ENCODE peak calls at places on chromosome 22, in nine cellular contexts. L is WERI-Rb-1; X is stimulated activated naive CD8-positive, alpha-beta T cell treated with anti-CD3 and anti-CD28 coated beads, Interleukin-15, amount 100 ng/mL, for 72 hours; Q is HS-5; A is stimulated activated CD8-positive, alpha-beta memory T cell treated with anti-CD3 and anti-CD28 coated beads, Interleukin-15, amount 100 ng/mL, for 1 hour; P is HFFc6; K is MV-4-11; B is neural crest cell; J is fibroblast of lung. Y is an unnamed sample.

GRCh38 chr22:25050566-25050965 is 98.0 kb downstream of the KIAA1671 start:
- DNase-seq in L (no peak), X (no peak), Q (no peak), A (no peak), P (no peak), K (no peak), B (no peak), J (no peak), Y (no peak)

GRCh38 chr22:39510529-39511149 is 8.5 kb downstream of the MIEF1 start:
- DNase-seq in L (no peak), X (no peak), Q (no peak), A (no peak), P (no peak), K (no peak), B (no peak), J (no peak), Y (no peak)

GRCh38 chr22:45805413-45805812 is 133.8 kb downstream of the ATXN10 start:
- DNase-seq in L (no peak), X (no peak), Q (no peak), A (no peak), P (no peak), K (no peak), B (no peak), J (peak; percentile 20), Y (no peak)

GRCh38 chr22:40721266-40721665 is 42.0 kb downstream of the MCHR1 start:
- DNase-seq in L (peak; percentile 77), X (no peak), Q (peak; percentile 8), A (no peak), P (peak; percentile 17), K (no peak), B (peak; percentile 32), J (peak; percentile 65), Y (no peak)

GRCh38 chr22:38461414-38462081 is 6.3 kb upstream of the KDELR3 start:
- DNase-seq in L (peak; percentile 93), X (peak; percentile 71), Q (no peak), A (peak; percentile 11), P (peak; percentile 76), K (peak; percentile 61), B (peak; percentile 89), J (peak; percentile 82), Y (no peak)

GRCh38 chr22:42277988-42278776 is 7.7 kb upstream of the TCF20 start:
- DNase-seq in L (peak; percentile 80), X (no peak), Q (no peak), A (no peak), P (no peak), K (peak; percentile 60), B (no peak), J (peak; percentile 11), Y (no peak)

GRCh38 chr22:42613869-42614268 is 814 bp downstream of the POLDIP3 start:
- DNase-seq in L (no peak), X (no peak), Q (no peak), A (no peak), P (no peak), K (peak; percentile 77), B (no peak), J (no peak), Y (no peak)

GRCh38 chr22:38777087-38777671 is 16.8 kb downstream of the DNAL4 start:
- DNase-seq in L (no peak), X (no peak), Q (no peak), A (no peak), P (no peak), K (no peak), B (no peak), J (no peak), Y (no peak)

GRCh38 chr22:44640618-44641155 is 61.3 kb upstream of the PRR5 start:
- DNase-seq in L (no peak), X (no peak), Q (no peak), A (no peak), P (no peak), K (no peak), B (no peak), J (no peak), Y (no peak)

GRCh38 chr22:47631571-47632102 is 869.2 kb downstream of the TBC1D22A start:
- DNase-seq in L (no peak), X (no peak), Q (no peak), A (no peak), P (no peak), K (no peak), B (no peak), J (no peak), Y (no peak)

GRCh38 chr22:25362215-25362882 is 142.9 kb downstream of the CRYBB2 start:
- DNase-seq in L (peak; percentile 88), X (peak; percentile 68), Q (peak; percentile 2), A (peak; percentile 53), P (peak; percentile 16), K (peak; percentile 23), B (peak; percentile 90), J (peak; percentile 42), Y (no peak)

GRCh38 chr22:35752172-35752832 is 34.6 kb downstream of the APOL5 start:
- DNase-seq in L (no peak), X (no peak), Q (no peak), A (no peak), P (no peak), K (peak; percentile 52), B (no peak), J (no peak), Y (no peak)

GRCh38 chr22:48940988-48941902 is 886.4 kb downstream of the BRD1 start:
- DNase-seq in L (no peak), X (no peak), Q (no peak), A (no peak), P (no peak), K (no peak), B (no peak), J (no peak), Y (no peak)

GRCh38 chr22:38834215-38834953 is 9.4 kb downstream of the NPTXR start:
- DNase-seq in L (no peak), X (no peak), Q (no peak), A (no peak), P (no peak), K (no peak), B (no peak), J (no peak), Y (no peak)

GRCh38 chr22:29396126-29396525 is 7.8 kb upstream of the AP1B1 start:
- DNase-seq in L (no peak), X (no peak), Q (no peak), A (no peak), P (no peak), K (no peak), B (no peak), J (no peak), Y (no peak)

GRCh38 chr22:23364389-23364788 is 184.1 kb downstream of the BCR start:
- DNase-seq in L (no peak), X (no peak), Q (no peak), A (no peak), P (no peak), K (no peak), B (no peak), J (no peak), Y (no peak)

GRCh38 chr22:44837481-44837880 is 85.1 kb downstream of the ARHGAP8 start:
- DNase-seq in L (no peak), X (no peak), Q (no peak), A (no peak), P (no peak), K (no peak), B (no peak), J (no peak), Y (no peak)

GRCh38 chr22:44543362-44543761 is 45.3 kb upstream of the RTL6 start:
- DNase-seq in L (no peak), X (no peak), Q (no peak), A (no peak), P (no peak), K (no peak), B (no peak), J (no peak), Y (no peak)

GRCh38 chr22:29216873-29217666 is 11.4 kb downstream of the EMID1 start:
- DNase-seq in L (no peak), X (no peak), Q (no peak), A (no peak), P (no peak), K (peak; percentile 57), B (no peak), J (no peak), Y (no peak)